ENCODE peak calls at places on chromosomes 13 and 19, in five cellular contexts. One of them, this sample, is unnamed.

GRCh38 chr19:49106648-49107135 is 7.5 kb upstream of the LIN7B start:
- DNase-seq in iris pigment epithelial cell: peak
- DNase-seq in stimulated activated CD8-positive, alpha-beta memory T cell treated with anti-CD3 and anti-CD28 coated beads, Interleukin-7, amount 100 ng/mL, for 1 hour: peak
- DNase-seq in dermis blood vessel endothelial cell: peak
- DNase-seq in left ventricle myocardium inferior: peak
- DNase-seq in this sample: no peak

GRCh38 chr13:99796175-99796819 is 175.3 kb downstream of the ZIC5 start:
- DNase-seq in iris pigment epithelial cell: peak
- DNase-seq in stimulated activated CD8-positive, alpha-beta memory T cell treated with anti-CD3 and anti-CD28 coated beads, Interleukin-7, amount 100 ng/mL, for 1 hour: no peak
- DNase-seq in dermis blood vessel endothelial cell: peak
- DNase-seq in left ventricle myocardium inferior: no peak
- DNase-seq in this sample: peak

GRCh38 chr13:50678464-50679162 is 164.9 kb downstream of the DLEU7 start:
- DNase-seq in iris pigment epithelial cell: peak
- DNase-seq in left ventricle myocardium inferior: no peak
- DNase-seq in dermis blood vessel endothelial cell: no peak
- DNase-seq in stimulated activated CD8-positive, alpha-beta memory T cell treated with anti-CD3 and anti-CD28 coated beads, Interleukin-7, amount 100 ng/mL, for 1 hour: no peak
- DNase-seq in this sample: no peak

GRCh38 chr13:41107584-41108014 is 25.0 kb downstream of the KBTBD6 start:
- DNase-seq in left ventricle myocardium inferior: no peak
- DNase-seq in stimulated activated CD8-positive, alpha-beta memory T cell treated with anti-CD3 and anti-CD28 coated beads, Interleukin-7, amount 100 ng/mL, for 1 hour: no peak
- DNase-seq in iris pigment epithelial cell: no peak
- DNase-seq in dermis blood vessel endothelial cell: no peak
- DNase-seq in this sample: no peak

GRCh38 chr13:59519776-59520175 is 644.0 kb downstream of the DIAPH3 start:
- DNase-seq in dermis blood vessel endothelial cell: no peak
- DNase-seq in left ventricle myocardium inferior: no peak
- DNase-seq in iris pigment epithelial cell: peak
- DNase-seq in stimulated activated CD8-positive, alpha-beta memory T cell treated with anti-CD3 and anti-CD28 coated beads, Interleukin-7, amount 100 ng/mL, for 1 hour: no peak
- DNase-seq in this sample: no peak

GRCh38 chr19:708154-709141 is at the start of gene PALM:
- DNase-seq in left ventricle myocardium inferior: peak
- DNase-seq in iris pigment epithelial cell: no peak
- DNase-seq in dermis blood vessel endothelial cell: peak
- DNase-seq in stimulated activated CD8-positive, alpha-beta memory T cell treated with anti-CD3 and anti-CD28 coated beads, Interleukin-7, amount 100 ng/mL, for 1 hour: no peak
- DNase-seq in this sample: peak

GRCh38 chr13:94248454-94249233 is 230.8 kb downstream of the DCT start:
- DNase-seq in dermis blood vessel endothelial cell: no peak
- DNase-seq in left ventricle myocardium inferior: no peak
- DNase-seq in iris pigment epithelial cell: peak
- DNase-seq in stimulated activated CD8-positive, alpha-beta memory T cell treated with anti-CD3 and anti-CD28 coated beads, Interleukin-7, amount 100 ng/mL, for 1 hour: no peak
- DNase-seq in this sample: no peak

GRCh38 chr19:4172861-4173473 is 9.4 kb downstream of the SIRT6 start:
- DNase-seq in left ventricle myocardium inferior: peak
- DNase-seq in iris pigment epithelial cell: peak
- DNase-seq in stimulated activated CD8-positive, alpha-beta memory T cell treated with anti-CD3 and anti-CD28 coated beads, Interleukin-7, amount 100 ng/mL, for 1 hour: peak
- DNase-seq in dermis blood vessel endothelial cell: peak
- DNase-seq in this sample: peak

GRCh38 chr13:114069376-114070097 is 62.9 kb downstream of the RASA3 start:
- DNase-seq in dermis blood vessel endothelial cell: no peak
- DNase-seq in left ventricle myocardium inferior: no peak
- DNase-seq in iris pigment epithelial cell: no peak
- DNase-seq in stimulated activated CD8-positive, alpha-beta memory T cell treated with anti-CD3 and anti-CD28 coated beads, Interleukin-7, amount 100 ng/mL, for 1 hour: no peak
- DNase-seq in this sample: no peak

GRCh38 chr19:10118960-10119359 is 739 bp downstream of the EIF3G start:
- DNase-seq in dermis blood vessel endothelial cell: no peak
- DNase-seq in stimulated activated CD8-positive, alpha-beta memory T cell treated with anti-CD3 and anti-CD28 coated beads, Interleukin-7, amount 100 ng/mL, for 1 hour: no peak
- DNase-seq in left ventricle myocardium inferior: no peak
- DNase-seq in iris pigment epithelial cell: no peak
- DNase-seq in this sample: no peak

GRCh38 chr19:10353793-10354391 is 14.5 kb upstream of the ICAM3 start:
- DNase-seq in stimulated activated CD8-positive, alpha-beta memory T cell treated with anti-CD3 and anti-CD28 coated beads, Interleukin-7, amount 100 ng/mL, for 1 hour: no peak
- DNase-seq in iris pigment epithelial cell: peak
- DNase-seq in left ventricle myocardium inferior: peak
- DNase-seq in dermis blood vessel endothelial cell: peak
- DNase-seq in this sample: peak

GRCh38 chr13:27000686-27001085 is 170.9 kb downstream of the USP12 start:
- DNase-seq in iris pigment epithelial cell: no peak
- DNase-seq in left ventricle myocardium inferior: no peak
- DNase-seq in stimulated activated CD8-positive, alpha-beta memory T cell treated with anti-CD3 and anti-CD28 coated beads, Interleukin-7, amount 100 ng/mL, for 1 hour: no peak
- DNase-seq in dermis blood vessel endothelial cell: no peak
- DNase-seq in this sample: no peak

GRCh38 chr19:43848821-43849220 is 21.7 kb downstream of the ZNF283 start:
- DNase-seq in dermis blood vessel endothelial cell: no peak
- DNase-seq in left ventricle myocardium inferior: no peak
- DNase-seq in stimulated activated CD8-positive, alpha-beta memory T cell treated with anti-CD3 and anti-CD28 coated beads, Interleukin-7, amount 100 ng/mL, for 1 hour: no peak
- DNase-seq in iris pigment epithelial cell: no peak
- DNase-seq in this sample: no peak

GRCh38 chr13:76222511-76222910 is 586.4 kb downstream of the LMO7 start:
- DNase-seq in stimulated activated CD8-positive, alpha-beta memory T cell treated with anti-CD3 and anti-CD28 coated beads, Interleukin-7, amount 100 ng/mL, for 1 hour: no peak
- DNase-seq in left ventricle myocardium inferior: no peak
- DNase-seq in dermis blood vessel endothelial cell: no peak
- DNase-seq in iris pigment epithelial cell: no peak
- DNase-seq in this sample: no peak

GRCh38 chr13:26568132-26568815 is 10.8 kb downstream of the WASF3 start:
- DNase-seq in left ventricle myocardium inferior: no peak
- DNase-seq in dermis blood vessel endothelial cell: no peak
- DNase-seq in iris pigment epithelial cell: no peak
- DNase-seq in stimulated activated CD8-positive, alpha-beta memory T cell treated with anti-CD3 and anti-CD28 coated beads, Interleukin-7, amount 100 ng/mL, for 1 hour: no peak
- DNase-seq in this sample: no peak

GRCh38 chr19:3073159-3073563 is 10.9 kb upstream of the TLE5 start:
- DNase-seq in left ventricle myocardium inferior: no peak
- DNase-seq in stimulated activated CD8-positive, alpha-beta memory T cell treated with anti-CD3 and anti-CD28 coated beads, Interleukin-7, amount 100 ng/mL, for 1 hour: no peak
- DNase-seq in dermis blood vessel endothelial cell: peak
- DNase-seq in iris pigment epithelial cell: peak
- DNase-seq in this sample: peak

GRCh38 chr19:30780456-30780855 is 408.3 kb downstream of the ZNF536 start:
- DNase-seq in iris pigment epithelial cell: no peak
- DNase-seq in dermis blood vessel endothelial cell: no peak
- DNase-seq in left ventricle myocardium inferior: no peak
- DNase-seq in stimulated activated CD8-positive, alpha-beta memory T cell treated with anti-CD3 and anti-CD28 coated beads, Interleukin-7, amount 100 ng/mL, for 1 hour: no peak
- DNase-seq in this sample: no peak

GRCh38 chr13:99085139-99085845 is 107.4 kb upstream of the DOCK9 start:
- DNase-seq in stimulated activated CD8-positive, alpha-beta memory T cell treated with anti-CD3 and anti-CD28 coated beads, Interleukin-7, amount 100 ng/mL, for 1 hour: no peak
- DNase-seq in left ventricle myocardium inferior: no peak
- DNase-seq in iris pigment epithelial cell: no peak
- DNase-seq in dermis blood vessel endothelial cell: no peak
- DNase-seq in this sample: no peak

GRCh38 chr13:62524498-62524897 is 1108.8 kb upstream of the PCDH20 start:
- DNase-seq in dermis blood vessel endothelial cell: no peak
- DNase-seq in stimulated activated CD8-positive, alpha-beta memory T cell treated with anti-CD3 and anti-CD28 coated beads, Interleukin-7, amount 100 ng/mL, for 1 hour: no peak
- DNase-seq in left ventricle myocardium inferior: no peak
- DNase-seq in iris pigment epithelial cell: no peak
- DNase-seq in this sample: no peak

GRCh38 chr19:48480476-48481190 is 11.5 kb downstream of the CYTH2 start:
- DNase-seq in left ventricle myocardium inferior: peak
- DNase-seq in stimulated activated CD8-positive, alpha-beta memory T cell treated with anti-CD3 and anti-CD28 coated beads, Interleukin-7, amount 100 ng/mL, for 1 hour: no peak
- DNase-seq in dermis blood vessel endothelial cell: peak
- DNase-seq in iris pigment epithelial cell: peak
- DNase-seq in this sample: no peak

GRCh38 chr13:37453246-37453645 is 145.3 kb downstream of the POSTN start:
- DNase-seq in left ventricle myocardium inferior: no peak
- DNase-seq in stimulated activated CD8-positive, alpha-beta memory T cell treated with anti-CD3 and anti-CD28 coated beads, Interleukin-7, amount 100 ng/mL, for 1 hour: no peak
- DNase-seq in iris pigment epithelial cell: peak
- DNase-seq in dermis blood vessel endothelial cell: no peak
- DNase-seq in this sample: no peak

GRCh38 chr13:55483626-55484158 is 1657.0 kb upstream of the PRR20A start:
- DNase-seq in left ventricle myocardium inferior: no peak
- DNase-seq in stimulated activated CD8-positive, alpha-beta memory T cell treated with anti-CD3 and anti-CD28 coated beads, Interleukin-7, amount 100 ng/mL, for 1 hour: no peak
- DNase-seq in dermis blood vessel endothelial cell: no peak
- DNase-seq in iris pigment epithelial cell: no peak
- DNase-seq in this sample: no peak

GRCh38 chr19:41641879-41642485 is 15.1 kb upstream of the CEACAM4 start:
- DNase-seq in iris pigment epithelial cell: peak
- DNase-seq in dermis blood vessel endothelial cell: peak
- DNase-seq in stimulated activated CD8-positive, alpha-beta memory T cell treated with anti-CD3 and anti-CD28 coated beads, Interleukin-7, amount 100 ng/mL, for 1 hour: peak
- DNase-seq in left ventricle myocardium inferior: no peak
- DNase-seq in this sample: peak

GRCh38 chr13:76330216-76330615 is 556.0 kb downstream of the KCTD12 start:
- DNase-seq in iris pigment epithelial cell: no peak
- DNase-seq in stimulated activated CD8-positive, alpha-beta memory T cell treated with anti-CD3 and anti-CD28 coated beads, Interleukin-7, amount 100 ng/mL, for 1 hour: no peak
- DNase-seq in left ventricle myocardium inferior: no peak
- DNase-seq in dermis blood vessel endothelial cell: no peak
- DNase-seq in this sample: no peak

GRCh38 chr19:641702-642101 is 2.0 kb downstream of the FGF22 start:
- DNase-seq in stimulated activated CD8-positive, alpha-beta memory T cell treated with anti-CD3 and anti-CD28 coated beads, Interleukin-7, amount 100 ng/mL, for 1 hour: no peak
- DNase-seq in left ventricle myocardium inferior: no peak
- DNase-seq in iris pigment epithelial cell: no peak
- DNase-seq in dermis blood vessel endothelial cell: no peak
- DNase-seq in this sample: no peak

GRCh38 chr19:35756373-35757230 is at the start of gene HSPB6:
- DNase-seq in stimulated activated CD8-positive, alpha-beta memory T cell treated with anti-CD3 and anti-CD28 coated beads, Interleukin-7, amount 100 ng/mL, for 1 hour: no peak
- DNase-seq in left ventricle myocardium inferior: peak
- DNase-seq in dermis blood vessel endothelial cell: peak
- DNase-seq in iris pigment epithelial cell: peak
- DNase-seq in this sample: no peak

GRCh38 chr19:51111606-51112005 is 3.4 kb upstream of the CTU1 start:
- DNase-seq in dermis blood vessel endothelial cell: no peak
- DNase-seq in iris pigment epithelial cell: no peak
- DNase-seq in left ventricle myocardium inferior: no peak
- DNase-seq in stimulated activated CD8-positive, alpha-beta memory T cell treated with anti-CD3 and anti-CD28 coated beads, Interleukin-7, amount 100 ng/mL, for 1 hour: no peak
- DNase-seq in this sample: peak

GRCh38 chr13:34346626-34347025 is 528.7 kb downstream of the RFC3 start:
- DNase-seq in dermis blood vessel endothelial cell: no peak
- DNase-seq in stimulated activated CD8-positive, alpha-beta memory T cell treated with anti-CD3 and anti-CD28 coated beads, Interleukin-7, amount 100 ng/mL, for 1 hour: no peak
- DNase-seq in left ventricle myocardium inferior: no peak
- DNase-seq in iris pigment epithelial cell: peak
- DNase-seq in this sample: no peak

GRCh38 chr13:112124100-112124499 is 57.2 kb downstream of the SOX1 start:
- DNase-seq in dermis blood vessel endothelial cell: no peak
- DNase-seq in stimulated activated CD8-positive, alpha-beta memory T cell treated with anti-CD3 and anti-CD28 coated beads, Interleukin-7, amount 100 ng/mL, for 1 hour: no peak
- DNase-seq in iris pigment epithelial cell: no peak
- DNase-seq in left ventricle myocardium inferior: no peak
- DNase-seq in this sample: no peak

GRCh38 chr19:14761607-14762006 is 16.8 kb downstream of the ADGRE2 start:
- DNase-seq in stimulated activated CD8-positive, alpha-beta memory T cell treated with anti-CD3 and anti-CD28 coated beads, Interleukin-7, amount 100 ng/mL, for 1 hour: no peak
- DNase-seq in dermis blood vessel endothelial cell: no peak
- DNase-seq in iris pigment epithelial cell: no peak
- DNase-seq in left ventricle myocardium inferior: no peak
- DNase-seq in this sample: no peak

GRCh38 chr19:55596304-55596703 is 3.0 kb downstream of the FIZ1 start:
- DNase-seq in left ventricle myocardium inferior: no peak
- DNase-seq in stimulated activated CD8-positive, alpha-beta memory T cell treated with anti-CD3 and anti-CD28 coated beads, Interleukin-7, amount 100 ng/mL, for 1 hour: no peak
- DNase-seq in dermis blood vessel endothelial cell: no peak
- DNase-seq in iris pigment epithelial cell: no peak
- DNase-seq in this sample: no peak

GRCh38 chr19:34366670-34367423 is 1.9 kb downstream of the GPI start:
- DNase-seq in iris pigment epithelial cell: peak
- DNase-seq in stimulated activated CD8-positive, alpha-beta memory T cell treated with anti-CD3 and anti-CD28 coated beads, Interleukin-7, amount 100 ng/mL, for 1 hour: no peak
- DNase-seq in left ventricle myocardium inferior: no peak
- DNase-seq in dermis blood vessel endothelial cell: no peak
- DNase-seq in this sample: no peak

GRCh38 chr19:31976775-31977536 is 368.5 kb upstream of the ZNF507 start:
- DNase-seq in dermis blood vessel endothelial cell: no peak
- DNase-seq in left ventricle myocardium inferior: no peak
- DNase-seq in stimulated activated CD8-positive, alpha-beta memory T cell treated with anti-CD3 and anti-CD28 coated beads, Interleukin-7, amount 100 ng/mL, for 1 hour: no peak
- DNase-seq in iris pigment epithelial cell: no peak
- DNase-seq in this sample: no peak

GRCh38 chr13:113552786-113553540 is 31.6 kb upstream of the TFDP1 start:
- DNase-seq in left ventricle myocardium inferior: no peak
- DNase-seq in dermis blood vessel endothelial cell: peak
- DNase-seq in stimulated activated CD8-positive, alpha-beta memory T cell treated with anti-CD3 and anti-CD28 coated beads, Interleukin-7, amount 100 ng/mL, for 1 hour: no peak
- DNase-seq in iris pigment epithelial cell: no peak
- DNase-seq in this sample: peak

GRCh38 chr19:17513801-17514200 is 2.4 kb downstream of the PGLS start:
- DNase-seq in iris pigment epithelial cell: peak
- DNase-seq in stimulated activated CD8-positive, alpha-beta memory T cell treated with anti-CD3 and anti-CD28 coated beads, Interleukin-7, amount 100 ng/mL, for 1 hour: no peak
- DNase-seq in dermis blood vessel endothelial cell: no peak
- DNase-seq in left ventricle myocardium inferior: no peak
- DNase-seq in this sample: no peak

GRCh38 chr19:6765738-6766356 is 1.4 kb downstream of the SH2D3A start:
- DNase-seq in stimulated activated CD8-positive, alpha-beta memory T cell treated with anti-CD3 and anti-CD28 coated beads, Interleukin-7, amount 100 ng/mL, for 1 hour: no peak
- DNase-seq in dermis blood vessel endothelial cell: no peak
- DNase-seq in iris pigment epithelial cell: no peak
- DNase-seq in left ventricle myocardium inferior: no peak
- DNase-seq in this sample: no peak

GRCh38 chr19:35051796-35052195 is 10.3 kb downstream of the HPN start:
- DNase-seq in left ventricle myocardium inferior: no peak
- DNase-seq in iris pigment epithelial cell: no peak
- DNase-seq in dermis blood vessel endothelial cell: no peak
- DNase-seq in stimulated activated CD8-positive, alpha-beta memory T cell treated with anti-CD3 and anti-CD28 coated beads, Interleukin-7, amount 100 ng/mL, for 1 hour: no peak
- DNase-seq in this sample: no peak

This sample was measured in HAP-1.